ENCODE peak calls at places on chromosomes 1 and 21, in five cellular contexts. S is breast epithelium, E is spleen, Q is HCT116, G is esophagus squamous epithelium. I is an unnamed sample.
A peak's percentile ranks its signal among the peaks of the same experiment; 100 is the strongest.

GRCh38 chr1:182235952-182236650 is 155.5 kb downstream of the GLUL start:
- DNase-seq in S (no peak), G (no peak), E (no peak), Q (peak; percentile 56), I (no peak)

GRCh38 chr1:215718888-215719287 is 151.8 kb downstream of the KCTD3 start:
- DNase-seq in G (no peak), S (no peak), Q (no peak), E (no peak), I (no peak)

GRCh38 chr1:88780485-88780884 is 96.4 kb downstream of the PKN2 start:
- DNase-seq in E (no peak), G (no peak), S (no peak), Q (no peak), I (no peak)

GRCh38 chr1:82090104-82090503 is 289.4 kb downstream of the ADGRL2 start:
- DNase-seq in G (no peak), S (no peak), Q (no peak), E (no peak), I (no peak)

GRCh38 chr21:33403786-33404571 is 766 bp downstream of the IFNGR2 start:
- DNase-seq in Q (no peak), G (no peak), S (peak; percentile 29), E (peak; percentile 90), I (peak; percentile 73)

GRCh38 chr1:13956386-13956785 is 256.4 kb downstream of the PRDM2 start:
- DNase-seq in G (no peak), E (no peak), S (no peak), Q (no peak), I (no peak)

GRCh38 chr1:203281033-203281432 is 24.3 kb upstream of the BTG2 start:
- DNase-seq in S (peak; percentile 17), E (no peak), Q (no peak), G (no peak), I (no peak)

GRCh38 chr21:27366846-27367245 is 400.0 kb upstream of the ADAMTS5 start:
- DNase-seq in S (no peak), G (no peak), Q (no peak), E (no peak), I (no peak)

GRCh38 chr1:206116191-206116872 is 856 bp downstream of the AVPR1B start:
- DNase-seq in G (no peak), S (no peak), Q (no peak), E (no peak), I (no peak)

GRCh38 chr1:29245876-29246275 is 9.6 kb downstream of the PTPRU start:
- DNase-seq in S (no peak), G (no peak), E (no peak), Q (no peak), I (no peak)

GRCh38 chr1:226125097-226125630 is 61.4 kb downstream of the ACBD3 start:
- DNase-seq in G (no peak), Q (peak; percentile 74), S (peak; percentile 74), E (peak; percentile 96), I (peak; percentile 86)
- H3K4me1 ChIP-seq in G (peaks cover 88% of the 10 kb centered on the region), Q (peaks cover 71% of the 10 kb centered on the region), S (no peaks in the 10 kb centered on the region), E (peaks cover 45% of the 10 kb centered on the region), I (peaks cover 8% of the 10 kb centered on the region)

DNA sequence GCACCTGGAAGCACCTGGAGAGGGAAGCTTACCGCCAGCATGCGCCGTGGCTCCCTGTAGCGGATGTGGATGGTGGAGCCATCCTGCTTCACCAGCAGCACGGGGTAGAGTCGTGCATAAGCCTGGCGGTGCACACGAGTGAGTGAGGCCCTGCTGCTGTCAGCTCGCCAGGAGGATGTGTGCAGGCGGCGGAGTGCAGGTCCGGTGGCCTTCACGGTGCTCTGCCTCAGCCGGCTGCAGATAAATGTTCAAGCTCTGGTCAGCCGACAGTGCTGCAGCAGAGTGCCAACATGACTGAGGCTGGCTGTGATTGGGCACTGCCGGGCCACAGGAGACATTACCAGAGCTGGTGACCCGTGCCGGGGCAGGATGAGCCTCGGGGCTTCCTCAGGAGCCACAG is 1.5 kb downstream of the MRPL55 start:
- DNase-seq in S (no peak), E (peak; percentile 83), G (no peak), Q (no peak), I (peak; percentile 56)
- TF ChIP-seq POLR2A in S (no peak), E (no peak), G (no peak), Q (no peak), I (no peak)

GRCh38 chr21:45913416-45913765 is 68.2 kb upstream of the COL6A1 start:
- DNase-seq in G (no peak), Q (no peak), E (no peak), S (no peak), I (peak; percentile 14)
- H3K36me3 ChIP-seq in G (no peaks in the 10 kb centered on the region), Q (no peaks in the 10 kb centered on the region), E (no peaks in the 10 kb centered on the region), S (no peaks in the 10 kb centered on the region), I (no peaks in the 10 kb centered on the region)

DNA sequence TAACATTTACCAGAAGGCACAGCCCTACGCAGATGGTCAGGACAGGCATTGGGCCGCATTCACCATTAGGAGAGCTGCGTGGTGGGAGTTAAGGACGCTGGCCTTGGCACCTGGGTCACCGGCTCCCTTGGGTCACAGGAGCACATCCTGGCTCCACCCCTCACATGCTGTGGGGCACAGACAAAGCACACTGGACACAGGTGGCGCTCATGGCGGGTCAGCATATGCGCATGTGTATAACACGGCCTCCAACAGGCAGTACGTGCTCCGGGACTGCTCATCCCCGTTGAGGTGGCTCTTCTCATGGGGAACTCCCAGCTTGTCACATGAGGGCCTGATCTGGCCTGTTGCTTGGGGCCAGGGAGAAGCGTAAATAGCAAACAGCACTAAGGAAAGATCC is 25.0 kb downstream of the PGBD5 start:
- DNase-seq in S (no peak), G (no peak), Q (no peak), E (no peak), I (no peak)
- H3K4me1 ChIP-seq in S (no peaks in the 10 kb centered on the region), G (no peaks in the 10 kb centered on the region), Q (no peaks in the 10 kb centered on the region), E (no peaks in the 10 kb centered on the region), I (no peaks in the 10 kb centered on the region)

GRCh38 chr1:109075531-109076490 is at the start of gene TAF13:
- DNase-seq in G (peak; percentile 75), Q (peak; percentile 88), S (peak; percentile 91), E (peak; percentile 100), I (peak; percentile 97)
- TF ChIP-seq POLR2A in G (no peak), Q (peak; percentile 92), S (peak; percentile 91), E (peak; percentile 35), I (peak; percentile 96)

GRCh38 chr1:161121042-161121441 is 3.1 kb downstream of the NIT1 start:
- DNase-seq in E (no peak), G (no peak), Q (no peak), S (no peak), I (no peak)

GRCh38 chr1:161119379-161120061 is 1.6 kb downstream of the NIT1 start:
- DNase-seq in Q (peak; percentile 86), G (no peak), S (peak; percentile 56), E (no peak), I (peak; percentile 75)

GRCh38 chr1:161117681-161118581 is at the start of the genes NIT1 and PFDN2:
- DNase-seq in S (peak; percentile 76), E (peak; percentile 97), Q (peak; percentile 77), G (no peak), I (peak; percentile 92)

GRCh38 chr1:161121838-161122237 is 3.9 kb downstream of the NIT1 start:
- DNase-seq in S (no peak), G (no peak), E (no peak), Q (no peak), I (no peak)

DNA sequence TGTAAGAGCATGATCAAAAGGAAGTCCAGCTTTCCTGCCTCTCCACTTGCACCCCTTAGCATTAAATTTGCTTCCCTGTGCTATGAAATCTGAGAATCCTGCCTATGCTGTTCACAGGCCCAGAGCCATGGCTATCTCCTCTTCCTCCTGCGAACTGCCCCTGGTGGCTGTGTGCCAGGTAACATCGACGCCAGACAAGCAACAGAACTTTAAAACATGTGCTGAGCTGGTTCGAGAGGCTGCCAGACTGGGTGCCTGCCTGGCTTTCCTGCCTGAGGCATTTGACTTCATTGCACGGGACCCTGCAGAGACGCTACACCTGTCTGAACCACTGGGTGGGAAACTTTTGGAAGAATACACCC is 1.1 kb downstream of the NIT1 start:
- DNase-seq in S (no peak), G (no peak), Q (no peak), E (no peak), I (peak; percentile 79)
- H3K36me3 ChIP-seq in S (peaks cover 4% of the 10 kb centered on the region), G (peaks cover 18% of the 10 kb centered on the region), Q (peaks cover 39% of the 10 kb centered on the region), E (peaks cover 39% of the 10 kb centered on the region), I (peaks cover 44% of the 10 kb centered on the region)